ENCODE peak calls at places on chromosomes 13 and 19, in seven cellular contexts. R is mammary epithelial cell; Q is aorta; O is psoas muscle; S is GM23248; D is dorsolateral prefrontal cortex; V is CD8-positive, alpha-beta memory T cell. A is an unnamed sample.

GRCh38 chr13:98584668-98585397 is 7.9 kb upstream of the STK24 start:
- DNase-seq in R (peak), Q (no peak), O (no peak), S (peak), D (no peak), V (no peak), A (no peak)

GRCh38 chr19:33292595-33293254 is 9.6 kb downstream of the CEBPA start:
- DNase-seq in R (no peak), Q (peak), O (no peak), S (peak), D (no peak), V (no peak), A (no peak)

GRCh38 chr13:107025991-107026390 is 458.1 kb upstream of the ARGLU1 start:
- DNase-seq in R (peak), Q (peak), O (peak), S (no peak), D (no peak), V (no peak), A (peak)

GRCh38 chr19:15323496-15324235 is 8.7 kb downstream of the BRD4 start:
- DNase-seq in R (peak), Q (peak), O (peak), S (peak), D (no peak), V (no peak), A (peak)

GRCh38 chr19:33456076-33456844 is 65.3 kb downstream of the PEPD start:
- DNase-seq in R (no peak), Q (peak), O (no peak), S (no peak), D (no peak), V (no peak), A (peak)

GRCh38 chr19:11197291-11198174 is at the start of gene KANK2:
- DNase-seq in R (peak), Q (peak), O (peak), S (peak), D (peak), V (peak), A (peak)

GRCh38 chr13:96968027-96968426 is 26.2 kb downstream of the OXGR1 start:
- DNase-seq in R (no peak), Q (no peak), O (no peak), S (no peak), D (no peak), V (no peak), A (no peak)

GRCh38 chr13:106916329-106916728 is 348.4 kb upstream of the ARGLU1 start:
- DNase-seq in R (no peak), Q (no peak), O (no peak), S (no peak), D (peak), V (no peak), A (no peak)

GRCh38 chr13:44879452-44880058 is 109.7 kb downstream of the NUFIP1 start:
- DNase-seq in R (peak), Q (no peak), O (no peak), S (peak), D (no peak), V (no peak), A (no peak)

GRCh38 chr13:32471187-32471922 is 43.4 kb upstream of the N4BP2L1 start:
- DNase-seq in R (no peak), Q (no peak), O (peak), S (peak), D (peak), V (no peak), A (no peak)

GRCh38 chr19:23116802-23117571 is at the start of gene ZNF730:
- DNase-seq in R (peak), Q (peak), O (peak), S (peak), D (peak), V (no peak), A (no peak)

GRCh38 chr13:44337581-44337980 is 36.0 kb upstream of the SERP2 start:
- DNase-seq in R (no peak), Q (no peak), O (no peak), S (no peak), D (no peak), V (no peak), A (no peak)

GRCh38 chr19:5396963-5397362 is 56.4 kb upstream of the PTPRS start:
- DNase-seq in R (no peak), Q (no peak), O (no peak), S (no peak), D (no peak), V (no peak), A (no peak)
- H3K4me3 ChIP-seq in R (no peak), Q (no peak), O (no peak), S (no peak), D (no peak), V (no peak), A (no peak)

DNA sequence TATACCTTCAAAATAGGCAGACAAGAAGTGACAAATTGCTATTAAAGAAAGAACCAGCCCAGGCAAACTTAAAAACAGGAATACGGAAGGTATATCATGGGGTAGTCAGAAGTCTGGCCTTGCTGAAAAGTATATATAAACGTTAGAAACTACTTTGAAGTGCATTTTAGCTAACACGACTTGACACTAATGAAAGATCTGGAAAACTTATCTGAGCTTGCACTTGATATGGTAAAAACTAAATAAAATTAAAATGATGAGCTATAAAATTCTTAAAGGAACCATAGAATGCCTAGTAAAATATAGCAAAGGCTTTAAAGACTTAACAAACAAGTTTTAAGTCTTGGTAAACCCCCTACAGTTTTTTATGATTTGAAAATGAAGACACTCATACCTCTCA is 795.3 kb upstream of the PCDH20 start:
- DNase-seq in R (no peak), Q (no peak), O (no peak), S (no peak), D (no peak), V (no peak), A (no peak)
- H3K4me3 ChIP-seq in R (no peak), Q (no peak), O (no peak), S (no peak), D (no peak), V (no peak), A (no peak)

DNA sequence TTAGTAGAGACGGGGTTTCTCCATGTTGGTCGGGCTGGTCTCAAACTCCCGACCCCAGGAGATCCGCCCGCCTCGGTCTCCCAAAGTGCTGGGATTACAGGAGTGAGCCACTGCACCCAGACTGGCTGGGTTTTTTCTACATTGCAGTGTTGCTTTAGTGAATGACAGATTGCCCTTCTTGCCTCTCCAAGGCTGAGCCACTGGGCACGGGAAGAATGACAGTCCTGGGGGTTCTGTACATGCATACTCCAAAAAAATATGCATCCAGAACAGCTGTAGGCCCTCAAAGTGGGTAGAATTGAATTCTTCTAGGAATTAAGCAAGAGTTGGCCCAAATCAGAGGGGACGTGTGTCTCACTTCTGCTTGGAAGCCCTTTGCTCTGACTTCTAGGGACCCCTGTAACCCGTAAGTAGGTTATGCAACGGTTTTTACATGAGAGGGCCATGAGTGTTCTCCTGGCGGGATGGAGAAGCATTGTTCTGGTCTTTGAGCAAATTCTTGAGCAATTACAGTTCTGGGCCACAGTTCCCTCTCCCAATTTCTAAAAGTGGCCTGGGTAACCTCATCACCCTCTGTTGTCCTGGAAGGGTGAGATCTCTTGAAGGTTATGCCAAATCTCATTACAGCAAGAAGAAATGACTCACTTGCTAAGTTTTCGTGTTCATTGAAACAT is 3.6 kb downstream of the ACTN4 start:
- DNase-seq in R (peak), Q (no peak), O (no peak), S (peak), D (no peak), V (no peak), A (no peak)
- H3K4me3 ChIP-seq in R (peak), Q (peak), O (peak), S (peak), D (peak), V (no peak), A (no peak)

GRCh38 chr13:101452519-101453485 is at the start of gene ITGBL1:
- DNase-seq in R (peak), Q (peak), O (peak), S (peak), D (no peak), V (no peak), A (no peak)
- H3K4me3 ChIP-seq in R (no peak), Q (peak), O (peak), S (peak), D (peak), V (no peak), A (peak)

GRCh38 chr19:48719263-48720171 is at the start of gene MAMSTR:
- DNase-seq in R (no peak), Q (peak), O (peak), S (no peak), D (no peak), V (no peak), A (peak)
- H3K4me3 ChIP-seq in R (no peak), Q (no peak), O (peak), S (peak), D (peak), V (peak), A (no peak)

GRCh38 chr19:6484251-6484650 is 2.7 kb upstream of the DENND1C start:
- DNase-seq in R (no peak), Q (no peak), O (no peak), S (no peak), D (no peak), V (no peak), A (no peak)

GRCh38 chr19:6480843-6481415 is 658 bp downstream of the DENND1C start:
- DNase-seq in R (no peak), Q (no peak), O (no peak), S (no peak), D (no peak), V (no peak), A (no peak)

GRCh38 chr19:6483235-6483634 is 1.6 kb upstream of the DENND1C start:
- DNase-seq in R (no peak), Q (no peak), O (no peak), S (no peak), D (no peak), V (no peak), A (no peak)

GRCh38 chr19:6481541-6482342 is at the start of gene DENND1C:
- DNase-seq in R (no peak), Q (peak), O (peak), S (peak), D (no peak), V (peak), A (no peak)

DNA sequence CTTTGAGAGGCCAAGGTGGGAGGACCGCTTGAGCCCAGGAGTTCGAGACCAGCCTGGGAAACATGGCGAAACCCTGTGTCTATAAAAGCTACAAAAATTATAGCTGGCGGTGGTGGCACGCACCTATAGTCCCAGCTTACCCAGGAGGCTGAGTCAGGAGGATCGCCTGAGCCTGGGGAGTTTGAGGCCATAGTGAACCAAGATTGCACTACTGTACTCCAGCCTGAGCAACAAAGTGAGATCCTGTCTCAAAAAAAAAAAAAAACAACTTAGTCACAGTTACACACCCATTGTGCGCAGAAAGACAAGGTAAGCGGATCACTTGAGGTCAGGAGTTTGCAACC is 728 bp upstream of the DENND1C start:
- DNase-seq in R (no peak), Q (no peak), O (no peak), S (no peak), D (no peak), V (no peak), A (no peak)
- H3K4me3 ChIP-seq in R (no peak), Q (no peak), O (no peak), S (no peak), D (no peak), V (peak), A (no peak)

GRCh38 chr19:54938906-54939305 is 8.4 kb downstream of the NLRP7 start:
- DNase-seq in R (peak), Q (no peak), O (no peak), S (no peak), D (no peak), V (no peak), A (no peak)
- H3K4me3 ChIP-seq in R (no peak), Q (no peak), O (no peak), S (no peak), D (no peak), V (no peak), A (no peak)

DNA sequence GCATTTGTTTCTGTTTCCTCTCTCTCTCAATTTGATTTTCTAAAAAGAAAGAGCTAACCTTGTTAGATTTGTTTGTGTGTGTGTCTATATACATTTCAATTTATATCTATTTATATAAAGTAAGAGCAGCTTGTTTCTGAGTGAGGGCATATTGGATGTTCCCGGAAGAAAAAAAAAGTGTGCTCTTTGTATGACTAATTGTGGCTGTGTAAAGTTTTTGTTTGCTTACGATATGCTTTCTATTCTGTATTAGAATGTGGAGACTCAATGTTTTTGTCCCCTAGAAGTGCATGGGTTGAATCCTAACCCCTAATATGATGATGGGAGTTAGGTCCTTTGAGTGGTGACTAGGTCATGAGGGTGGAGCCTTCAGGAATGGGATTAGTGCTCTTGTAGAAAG is 66.6 kb upstream of the C1QTNF9B start:
- DNase-seq in R (no peak), Q (no peak), O (no peak), S (peak), D (no peak), V (no peak), A (no peak)
- H3K4me3 ChIP-seq in R (no peak), Q (no peak), O (no peak), S (no peak), D (no peak), V (no peak), A (no peak)